ENCODE peak calls at places on chromosome 6, in six cellular contexts. Q is heart left ventricle, L is A549, P is transverse colon, R is breast epithelium, Z is sigmoid colon. U is an unnamed sample. For H3K4me1, the result is how much of the 10 kb centered on the place peaks cover.

GRCh38 chr6:14200047-14200446 is 82.5 kb downstream of the CD83 start:
- DNase-seq in Q (no peak), L (no peak), P (no peak), R (no peak), Z (no peak), U (no peak)

GRCh38 chr6:19830171-19830570 is 7.0 kb upstream of the ID4 start:
- DNase-seq in Q (no peak), L (no peak), P (no peak), R (no peak), Z (no peak), U (no peak)

GRCh38 chr6:164142312-164142711 is 727.8 kb downstream of the QKI start:
- DNase-seq in Q (no peak), L (no peak), P (no peak), R (no peak), Z (no peak), U (no peak)

GRCh38 chr6:20811112-20811746 is 277.0 kb downstream of the CDKAL1 start:
- DNase-seq in Q (peak), L (peak), P (no peak), R (no peak), Z (no peak), U (no peak)

GRCh38 chr6:110180228-110181008 is at the start of gene CDC40:
- DNase-seq in Q (peak), L (no peak), P (peak), R (peak), Z (peak), U (peak)

GRCh38 chr6:4270799-4271198 is 135.4 kb upstream of the ECI2 start:
- DNase-seq in Q (no peak), L (no peak), P (no peak), R (no peak), Z (no peak), U (no peak)

GRCh38 chr6:55794136-55794812 is 81.1 kb downstream of the BMP5 start:
- DNase-seq in Q (no peak), L (no peak), P (no peak), R (no peak), Z (no peak), U (no peak)

GRCh38 chr6:3835055-3835731 is 14.0 kb upstream of the FAM50B start:
- DNase-seq in Q (no peak), L (peak), P (peak), R (no peak), Z (peak), U (peak)

GRCh38 chr6:82711105-82711829 is 347.6 kb downstream of the TPBG start:
- DNase-seq in Q (no peak), L (no peak), P (no peak), R (no peak), Z (no peak), U (no peak)

GRCh38 chr6:168157272-168158007 is 78.4 kb upstream of the FRMD1 start:
- DNase-seq in Q (no peak), L (peak), P (no peak), R (no peak), Z (peak), U (peak)

GRCh38 chr6:148451690-148452089 is 109.1 kb downstream of the SASH1 start:
- DNase-seq in Q (peak), L (no peak), P (peak), R (no peak), Z (no peak), U (no peak)

GRCh38 chr6:20708367-20709124 is 174.3 kb downstream of the CDKAL1 start:
- DNase-seq in Q (no peak), L (no peak), P (no peak), R (no peak), Z (no peak), U (no peak)

DNA sequence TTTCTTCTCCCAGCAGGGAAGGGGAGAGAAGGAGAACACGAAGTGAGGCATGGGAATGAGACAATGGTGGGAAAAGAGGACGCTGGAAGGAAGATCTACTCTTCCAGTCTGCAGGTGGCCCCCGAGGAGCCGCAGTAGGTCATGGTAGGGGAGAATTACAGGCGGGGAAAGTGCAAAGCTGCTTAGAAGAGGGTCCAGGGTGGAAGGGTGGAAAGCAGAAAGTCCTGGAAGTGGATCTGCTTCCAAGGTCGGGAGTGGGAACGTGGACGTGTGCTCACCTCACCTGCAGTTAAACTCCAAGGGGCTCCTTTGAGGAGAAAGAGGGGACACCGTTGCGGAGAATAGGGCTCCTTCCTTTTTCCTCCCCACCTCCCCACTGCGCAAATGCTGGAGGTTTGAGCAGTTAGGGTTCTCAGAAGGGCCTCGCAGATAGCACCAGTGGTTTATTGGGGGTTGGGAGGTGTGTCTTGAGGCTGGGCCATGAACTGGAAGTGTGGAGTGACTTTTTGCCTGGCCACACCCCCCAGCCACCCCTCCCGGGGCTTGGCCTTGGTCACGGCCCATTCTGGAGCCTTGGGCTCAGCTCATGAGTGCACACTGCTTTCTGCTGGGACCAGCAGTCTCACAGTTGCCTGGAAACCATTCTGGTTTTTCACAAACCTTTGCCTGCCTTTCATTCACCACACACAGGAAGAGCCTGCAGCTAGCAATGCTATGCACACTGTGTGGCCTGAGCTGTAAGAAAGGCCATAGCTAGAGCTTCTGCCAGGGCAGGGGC is 100.4 kb upstream of the MLN start:
- DNase-seq in Q (no peak), L (no peak), P (peak), R (peak), Z (no peak), U (no peak)
- TF ChIP-seq POLR2A in Q (no peak), L (no peak), P (no peak), R (no peak), Z (no peak), U (no peak)

GRCh38 chr6:18391018-18391417 is 3.9 kb downstream of the RNF144B start:
- DNase-seq in Q (no peak), L (no peak), P (no peak), R (no peak), Z (no peak), U (no peak)
- H3K4me1 ChIP-seq in Q (under half), L (under half), P (under half), R (under half), Z (under half), U (half or more)

DNA sequence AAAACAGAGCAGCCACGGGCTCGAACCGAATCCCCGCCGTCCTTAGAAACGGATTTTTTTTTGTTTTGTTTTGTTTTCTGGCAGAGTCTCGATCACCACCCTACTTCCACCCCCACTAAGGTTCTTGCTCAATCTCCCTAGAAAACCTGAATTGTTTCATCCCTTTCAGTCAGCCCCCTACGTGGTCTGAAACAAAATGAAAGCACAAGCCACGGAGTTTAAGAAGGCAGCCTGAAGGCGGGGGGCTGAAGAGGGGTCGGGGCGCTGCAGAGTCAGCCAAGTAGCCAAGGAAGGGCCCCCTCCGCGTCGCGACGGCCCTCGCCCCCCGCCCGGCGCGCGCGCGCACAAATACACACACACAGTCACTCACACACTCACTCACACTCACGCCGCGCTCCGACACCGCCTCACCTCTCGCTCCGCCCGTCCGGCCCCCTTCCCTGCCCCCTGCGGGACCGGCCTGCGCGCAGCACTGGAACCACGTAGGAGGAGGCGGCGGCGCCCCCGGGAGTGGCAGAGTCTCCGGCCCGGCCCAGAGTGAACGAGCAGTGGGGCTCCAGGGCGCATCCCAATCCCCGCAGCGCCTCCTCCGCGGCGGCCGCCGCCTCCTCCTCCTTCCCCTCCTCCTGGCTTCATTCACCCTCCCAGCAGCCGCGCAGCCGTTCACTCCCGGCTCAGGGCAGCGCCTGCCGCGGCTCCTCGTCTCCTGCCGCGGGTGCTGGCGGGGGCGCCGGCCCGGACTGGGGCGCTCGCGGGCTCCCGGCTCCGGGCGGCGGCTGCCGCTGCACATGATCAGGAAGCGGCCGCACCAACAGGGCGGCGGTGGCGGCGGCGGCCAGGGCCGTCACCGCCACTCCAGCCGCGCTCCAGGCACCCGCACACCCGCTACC is 1.4 kb downstream of the ATXN1 start:
- DNase-seq in Q (peak), L (peak), P (peak), R (peak), Z (peak), U (peak)
- TF ChIP-seq POLR2A in Q (peak), L (peak), P (peak), R (peak), Z (peak), U (peak)

GRCh38 chr6:35018746-35019145 is 122.4 kb downstream of the TCP11 start:
- DNase-seq in Q (no peak), L (no peak), P (no peak), R (no peak), Z (no peak), U (no peak)

GRCh38 chr6:35023091-35023490 is 118.0 kb downstream of the TCP11 start:
- DNase-seq in Q (no peak), L (no peak), P (no peak), R (no peak), Z (no peak), U (no peak)

GRCh38 chr6:35019831-35020230 is 121.3 kb downstream of the TCP11 start:
- DNase-seq in Q (no peak), L (no peak), P (no peak), R (no peak), Z (no peak), U (no peak)

GRCh38 chr6:35019171-35019570 is 122.0 kb downstream of the TCP11 start:
- DNase-seq in Q (no peak), L (no peak), P (no peak), R (no peak), Z (no peak), U (no peak)

DNA sequence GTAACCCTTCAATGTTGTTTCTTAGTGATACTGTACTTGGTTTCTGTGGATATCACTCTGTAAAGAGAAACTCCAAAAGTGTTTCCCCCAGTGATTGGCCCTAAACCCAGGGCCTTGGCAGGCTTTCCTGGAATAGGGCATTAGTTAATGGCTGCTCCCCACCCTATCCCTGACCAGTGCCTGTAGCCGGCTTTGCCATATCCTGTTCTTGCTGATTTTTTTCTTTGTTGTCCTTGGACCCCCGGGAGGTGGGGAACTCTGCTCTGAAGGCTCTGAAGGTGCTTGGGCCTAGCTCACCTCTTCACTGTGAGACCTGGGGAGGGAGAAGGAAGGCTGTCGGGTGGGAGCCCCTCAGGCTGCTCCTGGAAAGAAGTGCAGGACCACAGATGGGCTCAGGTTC is 120.1 kb downstream of the TCP11 start:
- DNase-seq in Q (peak), L (no peak), P (no peak), R (no peak), Z (no peak), U (no peak)
- H3K4me1 ChIP-seq in Q (half or more), L (under half), P (under half), R (under half), Z (under half), U (half or more)

GRCh38 chr6:42017021-42017643 is 33.2 kb upstream of the TAF8 start:
- DNase-seq in Q (no peak), L (no peak), P (no peak), R (no peak), Z (no peak), U (no peak)
- TF ChIP-seq POLR2A in Q (no peak), L (no peak), P (no peak), R (no peak), Z (no peak), U (no peak)

DNA sequence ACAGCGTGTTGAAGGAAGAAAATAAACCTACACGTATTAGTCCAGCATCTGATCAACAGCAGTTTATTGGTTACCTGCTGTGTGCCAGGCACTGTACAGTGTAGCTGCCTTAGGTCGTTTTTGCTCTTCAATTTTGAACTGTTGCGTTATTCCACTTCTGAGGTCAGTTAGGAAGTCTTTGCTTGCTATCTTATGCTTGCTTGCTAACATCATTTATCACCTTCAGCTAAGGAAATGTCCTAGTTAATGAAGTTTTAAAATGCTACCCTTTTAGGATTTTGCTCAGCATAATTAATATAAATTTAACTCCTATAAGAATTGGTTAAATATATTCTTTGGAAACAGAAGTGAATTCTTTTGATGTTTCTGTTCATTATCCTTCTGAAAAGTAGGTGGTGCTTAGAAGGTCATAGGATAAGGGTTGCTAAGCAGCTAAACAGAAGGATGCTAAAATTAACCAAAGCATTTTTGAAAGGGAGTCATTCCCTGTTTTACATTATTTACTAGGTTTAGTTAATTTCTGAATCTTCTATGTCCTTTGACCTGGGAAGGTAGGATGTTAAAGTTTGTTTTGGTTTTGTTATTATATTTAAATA is 3.4 kb downstream of the RREB1 start:
- DNase-seq in Q (no peak), L (no peak), P (no peak), R (no peak), Z (no peak), U (no peak)
- H3K4me1 ChIP-seq in Q (half or more), L (half or more), P (under half), R (under half), Z (under half), U (half or more)

DNA sequence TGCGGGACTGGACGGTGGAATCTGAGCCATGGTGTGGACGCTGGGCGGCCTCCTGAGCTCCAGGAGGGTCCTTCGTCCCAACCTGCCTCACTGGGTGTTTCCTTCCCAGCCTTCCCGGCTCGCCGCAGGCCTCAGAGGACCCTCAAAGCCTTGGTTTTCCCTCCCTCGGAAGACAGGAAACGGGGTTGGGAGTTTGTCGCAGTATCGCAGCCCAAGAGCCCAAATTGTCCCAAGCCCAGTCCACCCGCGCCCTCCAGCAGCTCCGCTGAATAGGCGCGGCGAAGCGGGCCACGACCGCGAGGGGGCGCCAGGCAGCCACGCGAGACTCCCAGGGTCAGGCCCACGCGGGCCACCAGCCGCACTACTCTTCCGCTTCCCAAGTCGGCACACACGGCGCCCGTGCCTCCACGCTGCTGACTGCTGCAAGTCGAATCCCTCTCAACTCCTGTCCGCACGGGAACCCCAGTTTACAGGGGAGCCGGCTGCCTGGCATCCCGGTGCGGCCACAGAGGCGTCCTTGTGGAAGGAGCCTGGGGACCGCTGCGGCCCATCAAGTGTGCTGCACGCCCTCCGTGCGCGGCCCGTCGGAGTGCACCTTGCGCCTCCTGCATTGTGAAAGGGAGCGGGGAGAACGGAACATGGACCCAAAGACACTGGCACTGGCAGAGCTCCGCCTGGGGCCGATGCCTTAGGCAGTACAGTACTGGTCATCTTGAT is 40.4 kb upstream of the HMGA1 start:
- DNase-seq in Q (peak), L (peak), P (peak), R (peak), Z (peak), U (peak)
- TF ChIP-seq POLR2A in Q (no peak), L (no peak), P (no peak), R (no peak), Z (no peak), U (no peak)